ENCODE peak calls at places on chromosomes 5 and 9, in four cellular contexts. One of them, this sample, is unnamed.

GRCh38 chr5:138033916-138034315 is 1.0 kb upstream of the FAM13B start:
- DNase-seq in choroid plexus epithelial cell: peak; percentile 47
- DNase-seq in osteocyte: no peak
- DNase-seq in SJSA1: peak; percentile 72
- DNase-seq in this sample: no peak

GRCh38 chr9:35042081-35042604 is 30.3 kb downstream of the VCP start:
- DNase-seq in osteocyte: no peak
- DNase-seq in SJSA1: no peak
- DNase-seq in choroid plexus epithelial cell: peak; percentile 47
- DNase-seq in this sample: no peak

GRCh38 chr9:123473226-123473625 is 117.2 kb downstream of the CRB2 start:
- DNase-seq in osteocyte: no peak
- DNase-seq in choroid plexus epithelial cell: peak; percentile 5
- DNase-seq in SJSA1: no peak
- DNase-seq in this sample: no peak

GRCh38 chr5:38923661-38924451 is 78.0 kb downstream of the OSMR start:
- DNase-seq in SJSA1: no peak
- DNase-seq in choroid plexus epithelial cell: peak; percentile 72
- DNase-seq in osteocyte: no peak
- DNase-seq in this sample: no peak

GRCh38 chr5:28110756-28111155 is 1072.4 kb upstream of the CDH9 start:
- DNase-seq in osteocyte: no peak
- DNase-seq in SJSA1: no peak
- DNase-seq in choroid plexus epithelial cell: no peak
- DNase-seq in this sample: no peak

GRCh38 chr5:39518516-39518915 is 93.7 kb upstream of the DAB2 start:
- DNase-seq in choroid plexus epithelial cell: peak; percentile 96
- DNase-seq in osteocyte: no peak
- DNase-seq in SJSA1: peak; percentile 83
- DNase-seq in this sample: no peak

GRCh38 chr5:26847041-26847736 is 191.2 kb downstream of the CDH9 start:
- DNase-seq in osteocyte: no peak
- DNase-seq in SJSA1: no peak
- DNase-seq in choroid plexus epithelial cell: peak; percentile 70
- DNase-seq in this sample: no peak

GRCh38 chr5:146089287-146089686 is 16.1 kb downstream of the PLAC8L1 start:
- DNase-seq in choroid plexus epithelial cell: no peak
- DNase-seq in osteocyte: no peak
- DNase-seq in SJSA1: no peak
- DNase-seq in this sample: no peak

GRCh38 chr9:73847536-73847935 is 649.6 kb upstream of the RORB start:
- DNase-seq in osteocyte: no peak
- DNase-seq in choroid plexus epithelial cell: peak; percentile 30
- DNase-seq in SJSA1: no peak
- DNase-seq in this sample: no peak

GRCh38 chr9:100277166-100277979 is 75.4 kb downstream of the TEX10 start:
- DNase-seq in SJSA1: no peak
- DNase-seq in choroid plexus epithelial cell: peak; percentile 68
- DNase-seq in osteocyte: no peak
- DNase-seq in this sample: no peak

GRCh38 chr9:69195019-69195418 is 20.9 kb downstream of the TJP2 start:
- DNase-seq in choroid plexus epithelial cell: no peak
- DNase-seq in osteocyte: no peak
- DNase-seq in SJSA1: no peak
- DNase-seq in this sample: no peak

GRCh38 chr9:3751125-3751758 is 225.4 kb upstream of the RFX3 start:
- DNase-seq in choroid plexus epithelial cell: peak; percentile 78
- DNase-seq in osteocyte: no peak
- DNase-seq in SJSA1: peak; percentile 66
- DNase-seq in this sample: no peak

GRCh38 chr5:179906795-179907569 is 715 bp downstream of the TBC1D9B start:
- DNase-seq in choroid plexus epithelial cell: peak; percentile 15
- DNase-seq in osteocyte: no peak
- DNase-seq in SJSA1: peak; percentile 39
- DNase-seq in this sample: peak; percentile 24

GRCh38 chr5:162230348-162230747 is 162.8 kb downstream of the GABRG2 start:
- DNase-seq in SJSA1: no peak
- DNase-seq in choroid plexus epithelial cell: no peak
- DNase-seq in osteocyte: no peak
- DNase-seq in this sample: no peak

GRCh38 chr9:70479880-70480291 is 65.4 kb upstream of the KLF9 start:
- DNase-seq in choroid plexus epithelial cell: peak; percentile 98
- DNase-seq in osteocyte: no peak
- DNase-seq in SJSA1: peak; percentile 41
- DNase-seq in this sample: no peak

GRCh38 chr5:96381526-96381925 is 51.5 kb downstream of the PCSK1 start:
- DNase-seq in SJSA1: no peak
- DNase-seq in osteocyte: no peak
- DNase-seq in choroid plexus epithelial cell: peak; percentile 18
- DNase-seq in this sample: no peak

GRCh38 chr9:108093773-108094675 is 604.5 kb upstream of the KLF4 start:
- DNase-seq in SJSA1: no peak
- DNase-seq in osteocyte: no peak
- DNase-seq in choroid plexus epithelial cell: peak; percentile 8
- DNase-seq in this sample: no peak

GRCh38 chr5:3127423-3127911 is 376.0 kb upstream of the IRX2 start:
- DNase-seq in choroid plexus epithelial cell: no peak
- DNase-seq in osteocyte: peak; percentile 77
- DNase-seq in SJSA1: no peak
- DNase-seq in this sample: no peak

GRCh38 chr9:137308102-137308619 is 6.1 kb upstream of the NRARP start:
- DNase-seq in SJSA1: no peak
- DNase-seq in osteocyte: no peak
- DNase-seq in choroid plexus epithelial cell: no peak
- DNase-seq in this sample: no peak

GRCh38 chr5:53161876-53162275 is 52.3 kb upstream of the MOCS2 start:
- DNase-seq in choroid plexus epithelial cell: peak; percentile 85
- DNase-seq in osteocyte: no peak
- DNase-seq in SJSA1: no peak
- DNase-seq in this sample: no peak

GRCh38 chr9:23824241-23825142 is 1.5 kb downstream of the ELAVL2 start:
- DNase-seq in SJSA1: no peak
- DNase-seq in choroid plexus epithelial cell: no peak
- DNase-seq in osteocyte: no peak
- DNase-seq in this sample: no peak

GRCh38 chr5:34455096-34455495 is 201.0 kb upstream of the RAI14 start:
- DNase-seq in osteocyte: no peak
- DNase-seq in SJSA1: no peak
- DNase-seq in choroid plexus epithelial cell: no peak
- DNase-seq in this sample: no peak